ENCODE peak calls at places on chromosome 16, in four cellular contexts. H, K, V and I are unnamed samples.

GRCh38 chr16:8644513-8645140 is 23.1 kb downstream of the METTL22 start:
- DNase-seq in H (no peak), V (no peak), K (no peak), I (no peak)

GRCh38 chr16:10009691-10010090 is 172.5 kb downstream of the GRIN2A start:
- DNase-seq in H (no peak), K (no peak), V (no peak), I (no peak)

GRCh38 chr16:58393138-58393504 is 850 bp downstream of the GINS3 start:
- DNase-seq in K (peak; percentile 15), H (no peak), V (no peak), I (peak; percentile 49)

GRCh38 chr16:361872-362701 is 8.3 kb downstream of the MRPL28 start:
- DNase-seq in K (peak; percentile 75), V (no peak), H (peak; percentile 85), I (peak; percentile 90)

GRCh38 chr16:25148568-25149215 is 37.1 kb downstream of the LCMT1 start:
- DNase-seq in K (no peak), V (no peak), H (no peak), I (peak; percentile 28)

GRCh38 chr16:81403601-81404391 is 40.8 kb upstream of the CMIP start:
- DNase-seq in K (peak; percentile 79), H (peak; percentile 97), V (peak; percentile 28), I (peak; percentile 91)

GRCh38 chr16:81785138-81785924 is 6.2 kb downstream of the PLCG2 start:
- DNase-seq in H (no peak), K (no peak), V (no peak), I (no peak)

GRCh38 chr16:48165961-48166578 is 10.3 kb upstream of the ABCC12 start:
- DNase-seq in K (peak; percentile 69), H (no peak), V (no peak), I (no peak)

GRCh38 chr16:67683767-67684166 is 17.2 kb downstream of the C16orf86 start:
- DNase-seq in H (no peak), V (no peak), K (no peak), I (no peak)

GRCh38 chr16:11349599-11350276 is 4.5 kb downstream of the RMI2 start:
- DNase-seq in H (no peak), K (no peak), V (no peak), I (no peak)

GRCh38 chr16:83066881-83067280 is 440.1 kb downstream of the CDH13 start:
- DNase-seq in H (no peak), V (no peak), K (no peak), I (no peak)

GRCh38 chr16:1245452-1246005 is 5.0 kb downstream of the TPSAB1 start:
- DNase-seq in K (no peak), V (no peak), H (no peak), I (no peak)

GRCh38 chr16:19481291-19481690 is 40.6 kb downstream of the GDE1 start:
- DNase-seq in K (no peak), V (no peak), H (no peak), I (no peak)

GRCh38 chr16:6684076-6684673 is 648.5 kb upstream of the RBFOX1 start:
- DNase-seq in K (peak; percentile 5), V (no peak), H (peak; percentile 66), I (peak; percentile 36)

GRCh38 chr16:27430923-27431484 is 29.0 kb downstream of the IL21R start:
- DNase-seq in V (no peak), K (no peak), H (peak; percentile 31), I (no peak)

GRCh38 chr16:81641403-81642106 is 137.5 kb upstream of the PLCG2 start:
- DNase-seq in H (no peak), K (no peak), V (no peak), I (peak; percentile 89)

GRCh38 chr16:57472665-57473060 is 10.2 kb downstream of the POLR2C start:
- DNase-seq in V (no peak), K (no peak), H (peak; percentile 58), I (peak; percentile 81)

GRCh38 chr16:72357860-72358259 is 185.9 kb upstream of the PMFBP1 start:
- DNase-seq in K (no peak), H (no peak), V (no peak), I (no peak)

GRCh38 chr16:80463303-80463702 is 77.5 kb upstream of the DYNLRB2 start:
- DNase-seq in V (no peak), H (no peak), K (no peak), I (no peak)

GRCh38 chr16:54993496-54993895 is 62.8 kb downstream of the IRX5 start:
- DNase-seq in K (no peak), H (no peak), V (no peak), I (no peak)

GRCh38 chr16:11162571-11163268 is 93.3 kb downstream of the SOCS1 start:
- DNase-seq in K (no peak), H (no peak), V (no peak), I (no peak)

DNA sequence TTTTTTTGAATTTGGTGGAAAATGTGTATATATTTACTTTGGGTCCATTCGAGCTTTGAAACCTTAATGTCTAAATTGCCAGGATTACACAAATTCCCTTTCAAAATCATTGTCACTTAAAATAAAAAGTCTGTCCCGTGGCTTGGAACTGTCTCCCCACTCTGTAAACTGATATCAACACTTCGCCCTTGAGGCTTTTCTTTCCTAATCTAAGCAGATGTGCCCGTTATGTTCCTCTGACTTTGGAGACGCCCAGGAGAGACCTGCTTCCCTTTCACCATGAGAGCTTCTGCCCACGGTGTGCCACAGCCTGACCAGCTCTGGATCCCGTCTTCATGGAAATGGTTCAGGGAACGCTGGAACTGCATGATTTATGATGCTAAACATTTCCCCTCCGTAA is 151.3 kb downstream of the C16orf95 start:
- DNase-seq in V (no peak), K (no peak), H (no peak), I (no peak)
- TF ChIP-seq TCF12 in V (no peak), K (no peak), H (no peak), I (no peak)

DNA sequence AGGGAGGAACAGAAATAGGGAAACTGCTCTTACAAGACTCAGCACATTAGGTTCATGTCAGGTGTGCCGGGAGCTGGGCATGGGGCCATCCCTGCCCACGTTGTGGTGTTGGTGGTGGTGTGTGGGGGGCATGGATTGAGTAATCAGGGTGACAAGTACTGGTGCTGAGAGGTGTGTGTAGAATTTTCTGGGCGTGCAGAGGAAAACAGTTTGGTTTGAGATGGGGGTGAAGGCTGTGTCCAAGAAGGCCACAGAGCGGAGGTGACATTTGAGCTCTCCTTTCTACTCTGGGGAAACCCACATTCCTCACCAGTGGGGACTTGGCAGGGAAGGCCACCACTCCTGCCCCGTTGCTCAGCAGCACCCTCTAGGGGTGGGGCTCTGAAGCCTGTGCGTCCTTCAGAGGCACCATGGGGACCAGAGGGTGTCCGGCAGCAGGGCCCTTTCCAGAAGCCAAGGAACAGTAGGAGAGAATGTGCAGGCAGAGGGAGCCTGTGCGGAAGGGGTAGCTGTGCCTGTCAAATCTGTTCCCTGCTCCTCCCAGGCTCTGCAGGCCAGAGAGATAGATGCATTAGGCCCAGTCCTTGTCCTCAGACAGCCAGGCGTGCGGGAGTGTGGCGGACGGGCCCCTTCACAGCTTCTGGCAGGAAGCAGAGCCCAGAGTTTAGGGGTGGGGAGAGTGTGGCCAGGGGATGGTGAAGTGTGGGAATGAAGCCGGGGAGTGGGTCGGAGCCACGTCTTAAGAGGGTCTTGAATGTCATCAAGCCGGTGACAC is 48.7 kb upstream of the GSE1 start:
- DNase-seq in H (no peak), V (no peak), K (no peak), I (no peak)
- TF ChIP-seq TCF12 in H (no peak), V (peak; percentile 17), K (no peak), I (no peak)

GRCh38 chr16:28865289-28865688 is 1.6 kb downstream of the SH2B1 start:
- DNase-seq in V (no peak), K (no peak), H (no peak), I (no peak)

GRCh38 chr16:28867241-28867640 is 3.6 kb downstream of the SH2B1 start:
- DNase-seq in V (no peak), H (no peak), K (no peak), I (no peak)

GRCh38 chr16:28863929-28864886 is 565 bp downstream of the SH2B1 start:
- DNase-seq in V (no peak), H (no peak), K (no peak), I (peak; percentile 60)

GRCh38 chr16:28866454-28866804 is 2.8 kb downstream of the SH2B1 start:
- DNase-seq in H (no peak), K (no peak), V (no peak), I (no peak)

GRCh38 chr16:28865722-28866453 is 2.2 kb downstream of the SH2B1 start:
- DNase-seq in K (peak; percentile 51), V (no peak), H (no peak), I (no peak)
- TF ChIP-seq TCF12 in K (no peak), V (no peak), H (no peak), I (no peak)

GRCh38 chr16:89923640-89924297 is 627 bp downstream of the TUBB3 start:
- DNase-seq in K (peak; percentile 56), H (peak; percentile 81), V (no peak), I (peak; percentile 61)
- TF ChIP-seq TCF12 in K (no peak), H (no peak), V (no peak), I (no peak)

DNA sequence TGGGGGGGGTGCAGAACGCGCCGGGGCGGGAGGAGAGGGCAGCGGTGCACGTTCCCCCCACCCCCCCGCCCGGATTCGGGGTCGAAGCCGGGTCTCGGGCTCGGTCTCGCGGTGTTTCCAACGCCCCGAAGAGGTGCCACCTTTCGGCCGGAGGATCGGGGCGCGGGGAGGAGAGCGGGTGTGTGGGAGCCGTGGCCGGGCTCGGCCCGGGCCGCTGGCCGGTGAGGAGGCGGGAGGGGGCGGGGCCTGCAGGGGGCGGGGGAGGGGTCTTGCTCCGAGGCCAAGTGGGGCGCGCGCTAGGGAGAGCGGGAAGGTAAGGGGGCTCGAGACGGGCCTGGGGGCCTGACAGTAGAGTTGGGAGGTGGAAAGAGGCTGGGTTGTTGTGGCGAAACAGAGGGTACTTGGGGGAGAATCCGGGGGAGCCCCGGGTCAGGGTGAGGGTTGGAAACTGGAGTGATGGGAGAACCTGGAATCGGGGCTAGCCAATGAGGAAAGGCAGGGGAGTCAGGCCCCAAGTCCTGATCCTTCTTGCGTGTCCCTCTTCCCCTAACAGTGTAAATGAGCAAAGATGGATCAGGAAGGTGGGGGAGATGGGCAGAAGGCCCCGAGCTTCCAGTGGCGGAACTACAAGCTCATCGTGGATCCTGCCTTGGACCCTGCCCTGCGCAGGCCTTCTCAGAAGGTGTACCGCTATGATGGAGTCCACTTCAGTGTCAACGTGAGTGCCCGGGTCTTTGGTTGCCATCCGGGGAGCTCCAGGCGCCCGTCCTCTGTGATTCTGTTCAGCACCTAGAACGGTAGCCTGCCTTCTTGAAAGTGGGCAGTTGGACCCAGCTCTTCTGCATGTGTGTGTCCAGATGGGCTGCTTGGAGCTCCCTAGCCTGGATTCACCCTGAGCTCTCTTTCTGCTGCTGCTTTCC is 870 bp downstream of the SETD1A start:
- DNase-seq in V (no peak), H (peak; percentile 77), K (peak; percentile 71), I (peak; percentile 93)
- TF ChIP-seq TCF12 in V (no peak), H (no peak), K (no peak), I (no peak)